ENCODE peak calls at places on chromosomes 12 and 14, in five cellular contexts. Z, C, R, N and L are unnamed samples. For H3K4me1, the result is how much of the 10 kb centered on the place peaks cover.

GRCh38 chr12:95326450-95326849 is 108.8 kb downstream of the VEZT start:
- DNase-seq in Z (no peak), C (no peak), R (no peak), N (no peak), L (no peak)

GRCh38 chr14:76267322-76268012 is 108.5 kb upstream of the ESRRB start:
- DNase-seq in Z (no peak), C (peak), R (no peak), N (peak), L (peak)

GRCh38 chr12:93061414-93062099 is 132.5 kb upstream of the EEA1 start:
- DNase-seq in Z (no peak), C (peak), R (no peak), N (peak), L (peak)

GRCh38 chr12:76117751-76118150 is 33.3 kb upstream of the NAP1L1 start:
- DNase-seq in Z (no peak), C (no peak), R (no peak), N (no peak), L (no peak)

GRCh38 chr14:42994001-42994736 is 1387.5 kb downstream of the LRFN5 start:
- DNase-seq in Z (no peak), C (no peak), R (no peak), N (no peak), L (no peak)

GRCh38 chr12:78275886-78276285 is 445.2 kb downstream of the NAV3 start:
- DNase-seq in Z (no peak), C (no peak), R (no peak), N (no peak), L (no peak)

GRCh38 chr12:57012600-57013465 is 3.5 kb downstream of the TAC3 start:
- DNase-seq in Z (no peak), C (no peak), R (no peak), N (no peak), L (no peak)

GRCh38 chr12:121803861-121804416 is at the start of gene SETD1B:
- DNase-seq in Z (peak), C (peak), R (peak), N (peak), L (peak)

GRCh38 chr14:23344481-23344880 is 8.2 kb downstream of the SLC22A17 start:
- DNase-seq in Z (no peak), C (no peak), R (no peak), N (no peak), L (no peak)

GRCh38 chr12:65536876-65537661 is 258.6 kb downstream of the MSRB3 start:
- DNase-seq in Z (no peak), C (no peak), R (no peak), N (peak), L (no peak)

GRCh38 chr12:126772171-126772864 is 1494.7 kb upstream of the TMEM132C start:
- DNase-seq in Z (peak), C (no peak), R (no peak), N (no peak), L (no peak)

GRCh38 chr12:69555461-69555860 is 29.8 kb upstream of the CCT2 start:
- DNase-seq in Z (no peak), C (no peak), R (no peak), N (no peak), L (no peak)

GRCh38 chr14:74610866-74611671 is 968 bp downstream of the LTBP2 start:
- DNase-seq in Z (no peak), C (no peak), R (no peak), N (peak), L (no peak)

DNA sequence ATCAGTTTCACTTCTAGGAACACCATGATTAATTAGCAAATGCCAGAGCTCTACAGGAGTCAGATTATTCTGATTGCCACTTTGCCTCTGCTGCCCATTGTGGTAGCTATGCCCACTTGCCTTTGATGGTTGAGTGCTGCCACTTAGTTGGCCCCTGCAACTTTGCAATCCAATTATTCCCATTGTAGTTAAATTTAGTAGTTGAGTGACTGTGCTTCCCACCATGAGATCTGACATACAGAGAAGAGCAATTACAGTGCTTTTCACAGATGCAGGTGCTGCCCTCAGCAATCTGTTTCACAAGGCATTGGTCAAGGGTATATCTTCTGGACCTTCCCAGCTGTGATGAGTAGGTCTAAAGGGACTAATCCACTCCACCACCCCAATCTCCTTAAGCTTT is 468.4 kb upstream of the RGS6 start:
- DNase-seq in Z (no peak), C (no peak), R (no peak), N (no peak), L (no peak)
- H3K27ac ChIP-seq in Z (no peak), C (no peak), R (no peak), N (no peak), L (no peak)

GRCh38 chr14:72155379-72155993 is 223.3 kb downstream of the RGS6 start:
- DNase-seq in Z (no peak), C (no peak), R (no peak), N (no peak), L (no peak)

GRCh38 chr14:72154645-72155378 is 222.6 kb downstream of the RGS6 start:
- DNase-seq in Z (no peak), C (no peak), R (no peak), N (no peak), L (no peak)
- TF ChIP-seq CTCF in Z (no peak), C (no peak), R (no peak), N (no peak), L (no peak)

DNA sequence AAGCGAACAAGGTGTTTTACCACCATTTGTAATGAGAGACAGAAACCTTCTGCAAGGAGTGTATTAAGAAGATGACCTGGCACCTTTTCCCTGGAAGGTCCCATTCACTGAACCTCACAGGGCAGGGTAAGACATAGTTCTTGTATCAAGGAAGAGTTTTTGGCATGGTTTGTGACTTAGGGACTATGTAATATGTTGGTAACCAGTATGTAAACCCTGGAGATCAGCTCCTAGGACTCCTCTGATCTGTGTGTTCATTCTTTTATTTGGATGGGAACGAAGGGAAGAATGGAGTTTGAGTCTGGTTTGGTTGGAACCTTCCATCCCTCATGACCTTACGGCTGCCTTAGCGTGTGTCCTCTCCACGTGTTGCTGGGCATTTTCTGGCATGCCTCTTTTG is 175.4 kb downstream of the CAND1 start:
- DNase-seq in Z (no peak), C (no peak), R (no peak), N (no peak), L (no peak)
- H3K4me1 ChIP-seq in Z (under half), C (under half), R (under half), N (under half), L (under half)

DNA sequence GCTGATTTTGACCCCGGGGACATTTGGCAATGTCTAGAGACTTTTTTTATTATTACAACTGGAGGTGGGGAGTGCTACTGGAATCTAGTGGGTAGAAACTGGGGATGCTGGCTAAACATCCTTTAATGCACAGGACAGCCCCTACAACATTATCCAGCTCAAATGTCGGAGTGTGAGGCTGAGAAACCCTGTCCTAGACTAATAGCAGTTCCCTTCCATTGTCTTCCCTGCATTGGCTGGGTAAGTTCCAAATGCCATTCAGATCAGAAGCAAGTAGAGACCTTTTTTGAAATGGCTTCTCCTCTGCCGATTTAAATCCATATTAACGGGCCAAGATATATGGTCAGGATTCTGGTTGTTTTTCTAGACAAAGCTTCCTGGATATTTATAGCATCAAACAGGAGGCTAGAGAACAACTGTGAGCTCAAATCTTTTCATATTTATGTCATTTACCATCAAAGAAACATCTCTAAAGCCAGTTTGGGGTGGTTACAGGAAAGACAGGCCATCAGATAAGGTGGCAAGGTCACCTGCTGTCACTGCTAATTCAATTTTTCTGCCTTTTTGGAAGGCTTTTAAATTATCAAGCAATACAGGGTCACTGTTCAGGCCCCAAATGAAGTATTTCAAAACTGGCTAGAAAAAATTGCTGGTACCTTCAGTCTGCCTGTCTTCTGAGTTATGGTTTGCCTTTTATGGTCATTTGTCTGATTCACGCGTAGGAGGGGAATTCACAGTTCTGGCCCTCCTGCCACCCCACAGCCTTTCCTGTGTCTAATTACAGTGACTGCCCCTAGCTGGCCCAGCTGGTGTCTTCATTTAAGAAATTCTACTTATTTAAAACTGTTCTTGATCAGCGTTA is 20.1 kb upstream of the AKAP5 start:
- DNase-seq in Z (peak), C (no peak), R (no peak), N (no peak), L (no peak)
- H3K27ac ChIP-seq in Z (no peak), C (no peak), R (no peak), N (no peak), L (peak)

GRCh38 chr14:55111122-55111705 is 17.8 kb upstream of the LGALS3 start:
- DNase-seq in Z (no peak), C (no peak), R (no peak), N (no peak), L (no peak)
- TF ChIP-seq CTCF in Z (no peak), C (no peak), R (no peak), N (no peak), L (no peak)

GRCh38 chr14:77313374-77313773 is 7.3 kb downstream of the POMT2 start:
- DNase-seq in Z (no peak), C (no peak), R (no peak), N (no peak), L (no peak)

GRCh38 chr14:77310041-77310440 is 10.6 kb downstream of the POMT2 start:
- DNase-seq in Z (no peak), C (no peak), R (no peak), N (no peak), L (no peak)

GRCh38 chr14:77309122-77309521 is 11.6 kb downstream of the POMT2 start:
- DNase-seq in Z (no peak), C (no peak), R (no peak), N (no peak), L (no peak)

GRCh38 chr14:77314043-77314442 is 6.6 kb downstream of the POMT2 start:
- DNase-seq in Z (no peak), C (no peak), R (no peak), N (no peak), L (no peak)

GRCh38 chr14:77311217-77311616 is 9.5 kb downstream of the POMT2 start:
- DNase-seq in Z (no peak), C (no peak), R (no peak), N (no peak), L (no peak)
- H3K4me1 ChIP-seq in Z (under half), C (under half), R (under half), N (under half), L (under half)

GRCh38 chr12:27703720-27704452 is 6.7 kb upstream of the MRPS35 start:
- DNase-seq in Z (peak), C (peak), R (peak), N (peak), L (no peak)

GRCh38 chr12:27709212-27709931 is 1.3 kb upstream of the MRPS35 start:
- DNase-seq in Z (no peak), C (no peak), R (no peak), N (no peak), L (no peak)

GRCh38 chr12:27709932-27710591 is 570 bp upstream of the MRPS35 start:
- DNase-seq in Z (no peak), C (no peak), R (no peak), N (peak), L (no peak)

GRCh38 chr12:27707216-27707615 is 3.4 kb upstream of the MRPS35 start:
- DNase-seq in Z (no peak), C (no peak), R (no peak), N (no peak), L (no peak)

DNA sequence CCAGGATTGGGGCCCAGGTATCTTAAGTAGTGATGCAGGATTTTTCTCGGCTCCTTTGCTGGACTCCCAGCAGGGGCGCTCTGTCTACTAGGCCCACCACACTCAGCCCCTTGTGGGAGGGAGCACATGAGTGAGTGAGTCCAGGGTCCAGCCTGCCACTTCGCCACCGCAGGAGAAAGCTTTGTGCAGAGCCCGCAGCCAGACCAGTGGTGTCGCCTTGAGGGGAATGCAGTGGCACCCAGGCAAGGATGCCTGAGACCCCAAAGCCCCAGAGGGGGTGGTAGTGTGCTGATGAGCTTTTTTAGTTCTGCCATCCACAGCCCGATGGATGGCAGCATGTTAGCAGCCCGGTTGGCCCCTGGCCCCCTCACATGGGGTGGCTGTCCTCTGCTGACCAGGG is 5.4 kb upstream of the MRPS35 start:
- DNase-seq in Z (no peak), C (no peak), R (no peak), N (no peak), L (no peak)
- H3K27ac ChIP-seq in Z (no peak), C (no peak), R (no peak), N (no peak), L (no peak)

DNA sequence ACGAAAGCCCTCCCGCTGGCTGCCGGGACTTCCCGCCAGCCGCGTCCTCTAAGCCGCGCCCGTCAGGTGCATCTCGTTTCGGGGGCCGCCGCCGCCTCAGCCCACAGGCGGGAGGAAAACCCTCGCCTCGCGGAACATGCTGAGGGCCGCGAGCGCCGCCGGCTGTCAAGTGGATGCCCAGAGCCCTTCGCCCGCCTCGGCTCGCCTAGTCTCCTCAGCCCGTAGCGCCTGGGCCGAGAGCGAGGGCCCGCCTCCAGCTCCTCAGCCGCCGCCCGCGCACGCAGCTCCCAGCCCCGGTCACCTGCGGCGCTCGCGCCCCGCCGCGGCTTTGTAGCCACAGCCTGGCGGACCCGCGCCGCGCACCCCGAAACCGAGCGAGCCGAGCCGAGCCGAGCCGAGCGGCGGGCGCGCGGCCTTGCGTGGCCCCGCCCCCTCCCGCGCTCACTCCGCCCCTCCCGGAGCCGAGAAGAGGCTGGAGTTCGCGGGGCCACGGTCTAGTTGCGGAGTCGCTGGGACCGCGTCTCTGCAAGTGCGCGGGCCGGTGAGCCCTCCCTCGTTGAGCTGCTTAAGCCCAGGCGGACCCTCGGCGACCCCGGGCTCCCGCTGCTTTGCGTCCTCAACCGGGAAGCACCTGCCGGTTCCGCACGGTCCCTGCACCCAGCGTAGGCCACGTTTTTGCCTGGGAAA is at the start of gene EML5:
- DNase-seq in Z (peak), C (peak), R (peak), N (peak), L (peak)
- TF ChIP-seq CTCF in Z (peak), C (peak), R (peak), N (peak), L (no peak)

GRCh38 chr14:35412281-35413057 is 7.9 kb upstream of the NFKBIA start:
- DNase-seq in Z (no peak), C (no peak), R (no peak), N (no peak), L (no peak)

GRCh38 chr14:35414365-35414764 is 9.8 kb upstream of the NFKBIA start:
- DNase-seq in Z (no peak), C (no peak), R (no peak), N (no peak), L (peak)

GRCh38 chr14:35418093-35418492 is 13.5 kb upstream of the NFKBIA start:
- DNase-seq in Z (no peak), C (no peak), R (no peak), N (no peak), L (no peak)

GRCh38 chr14:35419429-35419841 is 14.9 kb upstream of the NFKBIA start:
- DNase-seq in Z (no peak), C (no peak), R (no peak), N (no peak), L (no peak)

DNA sequence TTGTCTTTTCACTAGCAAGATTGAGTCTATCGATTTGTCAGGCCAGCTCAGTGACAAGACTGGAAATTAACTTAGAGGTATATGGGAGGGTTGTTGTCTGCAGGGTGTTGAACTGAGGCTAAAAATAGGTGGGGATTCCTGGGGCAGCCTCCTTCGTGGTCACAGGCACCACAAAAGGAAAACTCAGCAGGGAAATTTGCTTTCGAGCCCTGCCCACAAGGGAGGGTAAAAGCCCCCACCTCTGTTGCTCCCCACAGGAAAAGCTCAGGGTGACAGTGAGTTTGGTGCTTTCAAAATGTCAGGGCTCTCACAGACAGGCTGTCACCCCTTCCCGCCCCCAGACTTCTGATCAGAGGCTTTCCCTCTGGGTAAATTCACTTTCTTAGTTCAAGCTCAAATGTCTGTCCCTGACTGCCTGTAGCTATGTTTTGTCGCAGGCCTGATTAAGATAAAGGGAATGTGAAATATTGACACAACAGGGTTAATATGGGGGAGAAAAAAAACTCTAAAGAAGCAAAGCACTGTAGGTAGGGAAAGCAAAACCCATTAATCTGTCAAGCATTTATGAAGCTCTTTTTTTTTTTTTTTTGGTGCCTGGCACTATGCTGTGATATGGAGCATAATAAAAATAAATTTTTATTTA is 11.7 kb upstream of the NFKBIA start:
- DNase-seq in Z (peak), C (no peak), R (no peak), N (no peak), L (no peak)
- H3K4me1 ChIP-seq in Z (under half), C (under half), R (under half), N (under half), L (under half)

GRCh38 chr12:8907513-8907912 is 6.8 kb upstream of the PHC1 start:
- DNase-seq in Z (no peak), C (no peak), R (no peak), N (no peak), L (no peak)
- H3K27ac ChIP-seq in Z (no peak), C (peak), R (no peak), N (no peak), L (no peak)